ENCODE peak calls at places on chromosome 14, in six cellular contexts. H, F, K, U, G and P are unnamed samples.

GRCh38 chr14:81478446-81478845 is 55.2 kb downstream of the SEL1L start:
- DNase-seq in U (no peak), H (no peak), F (no peak), G (no peak), K (no peak), P (no peak)

GRCh38 chr14:51023964-51024363 is 70.9 kb downstream of the TRIM9 start:
- DNase-seq in U (no peak), K (no peak), G (no peak), H (no peak), F (no peak), P (no peak)

GRCh38 chr14:103055693-103056092 is 1.7 kb downstream of the CDC42BPB start:
- DNase-seq in U (no peak), H (no peak), K (peak; percentile 37), G (no peak), F (no peak), P (no peak)

GRCh38 chr14:30389134-30389900 is 169.6 kb upstream of the G2E3 start:
- DNase-seq in H (no peak), G (no peak), U (no peak), F (no peak), K (no peak), P (no peak)

GRCh38 chr14:54211562-54212308 is 185.1 kb upstream of the CDKN3 start:
- DNase-seq in F (peak; percentile 64), G (no peak), U (no peak), H (no peak), K (no peak), P (no peak)

GRCh38 chr14:61502459-61503093 is 181.2 kb downstream of the PRKCH start:
- DNase-seq in U (no peak), F (no peak), H (no peak), K (no peak), G (no peak), P (no peak)

GRCh38 chr14:103404032-103404918 is 19.1 kb downstream of the MARK3 start:
- DNase-seq in G (no peak), H (no peak), K (no peak), U (peak; percentile 22), F (no peak), P (no peak)

GRCh38 chr14:76227450-76228050 is 75.8 kb downstream of the GPATCH2L start:
- DNase-seq in U (no peak), F (no peak), H (no peak), G (no peak), K (no peak), P (no peak)

GRCh38 chr14:57060276-57060956 is 208.3 kb downstream of the EXOC5 start:
- DNase-seq in U (no peak), H (no peak), G (peak; percentile 52), F (no peak), K (peak; percentile 45), P (no peak)

GRCh38 chr14:74698894-74699293 is 14.0 kb downstream of the AREL1 start:
- DNase-seq in F (no peak), K (no peak), H (no peak), G (no peak), U (no peak), P (no peak)

GRCh38 chr14:31263485-31264133 is 56.0 kb upstream of the HECTD1 start:
- DNase-seq in K (no peak), U (no peak), F (peak; percentile 47), G (no peak), H (no peak), P (peak; percentile 91)

GRCh38 chr14:105144666-105145380 is 23.8 kb downstream of the JAG2 start:
- DNase-seq in G (no peak), H (peak; percentile 13), U (peak; percentile 50), F (no peak), K (no peak), P (no peak)

GRCh38 chr14:94467728-94468520 is 8.1 kb downstream of the SERPINA9 start:
- DNase-seq in U (no peak), H (no peak), K (no peak), G (no peak), F (no peak), P (no peak)

GRCh38 chr14:33307691-33308369 is 369.2 kb downstream of the NPAS3 start:
- DNase-seq in F (no peak), K (no peak), H (no peak), U (peak; percentile 45), G (no peak), P (no peak)

GRCh38 chr14:39939023-39939422 is 506.8 kb upstream of the FBXO33 start:
- DNase-seq in G (no peak), F (no peak), K (no peak), U (no peak), H (no peak), P (no peak)

GRCh38 chr14:30223385-30223785 is 295.7 kb upstream of the PRKD1 start:
- DNase-seq in H (no peak), G (no peak), F (peak; percentile 10), U (no peak), K (peak; percentile 1), P (peak; percentile 71)

GRCh38 chr14:87409401-87409800 is 583.6 kb downstream of the GALC start:
- DNase-seq in U (no peak), K (no peak), G (no peak), H (no peak), F (no peak), P (no peak)

GRCh38 chr14:60175255-60175902 is 10.2 kb upstream of the DHRS7 start:
- DNase-seq in H (no peak), G (no peak), F (no peak), U (no peak), K (no peak), P (no peak)

GRCh38 chr14:55433880-55434804 is 6.3 kb downstream of the TBPL2 start:
- DNase-seq in F (no peak), H (no peak), U (no peak), K (no peak), G (no peak), P (no peak)

GRCh38 chr14:23095196-23096108 is at the start of gene C14orf119:
- DNase-seq in F (peak; percentile 99), G (peak; percentile 99), H (peak; percentile 100), U (no peak), K (peak; percentile 99), P (peak; percentile 100)

GRCh38 chr14:69059658-69060648 is 80.9 kb upstream of the ACTN1 start:
- DNase-seq in U (no peak), F (no peak), G (no peak), K (no peak), H (no peak), P (no peak)

GRCh38 chr14:71319646-71320045 is 412.4 kb downstream of the PCNX1 start:
- DNase-seq in F (no peak), G (no peak), U (no peak), H (no peak), K (peak; percentile 28), P (no peak)

GRCh38 chr14:74382231-74382630 is 34.0 kb downstream of the VRTN start:
- DNase-seq in H (no peak), G (no peak), K (no peak), F (no peak), U (no peak), P (no peak)

GRCh38 chr14:104977008-104977680 is 1.0 kb downstream of the AHNAK2 start:
- DNase-seq in K (no peak), F (no peak), G (no peak), U (no peak), H (no peak), P (no peak)

GRCh38 chr14:22472935-22473854 is 115.8 kb downstream of the DAD1 start:
- DNase-seq in F (peak; percentile 34), U (peak; percentile 66), K (peak; percentile 55), H (peak; percentile 48), G (no peak), P (peak; percentile 56)

GRCh38 chr14:35306114-35306513 is 13.9 kb downstream of the PSMA6 start:
- DNase-seq in U (no peak), F (no peak), H (no peak), K (no peak), G (no peak), P (no peak)

GRCh38 chr14:105466491-105467248 is 8.0 kb upstream of the CRIP2 start:
- DNase-seq in U (no peak), G (no peak), F (no peak), K (no peak), H (no peak), P (no peak)

GRCh38 chr14:33551963-33552362 is 398.9 kb downstream of the EGLN3 start:
- DNase-seq in K (no peak), U (no peak), F (no peak), G (no peak), H (no peak), P (no peak)

GRCh38 chr14:96851694-96852381 is 54.7 kb downstream of the VRK1 start:
- DNase-seq in F (no peak), K (no peak), H (no peak), G (no peak), U (no peak), P (no peak)
- TF ChIP-seq ATF3 in F (no peak), K (no peak), H (no peak), G (no peak), U (no peak), P (no peak)

GRCh38 chr14:100629696-100630095 is 42.5 kb upstream of the BEGAIN start:
- DNase-seq in H (no peak), F (no peak), U (no peak), G (no peak), K (no peak), P (no peak)
- TF ChIP-seq ATF3 in H (no peak), F (no peak), U (no peak), G (no peak), K (no peak), P (no peak)

GRCh38 chr14:64726585-64726890 is 22.3 kb downstream of the PLEKHG3 start:
- DNase-seq in G (no peak), U (no peak), H (no peak), K (no peak), F (peak; percentile 66), P (no peak)
- TF ChIP-seq ATF3 in G (no peak), U (no peak), H (no peak), K (no peak), F (no peak), P (no peak)

GRCh38 chr14:99387880-99388279 is 92.8 kb downstream of the SETD3 start:
- DNase-seq in K (no peak), G (no peak), H (no peak), U (no peak), F (no peak), P (no peak)

GRCh38 chr14:99391671-99392070 is 89.0 kb downstream of the SETD3 start:
- DNase-seq in K (no peak), H (no peak), F (no peak), G (no peak), U (no peak), P (no peak)

GRCh38 chr14:99393059-99393655 is 87.5 kb downstream of the SETD3 start:
- DNase-seq in K (peak; percentile 56), G (no peak), F (peak; percentile 15), H (peak; percentile 74), U (peak; percentile 79), P (peak; percentile 23)

GRCh38 chr14:99388286-99388685 is 92.4 kb downstream of the SETD3 start:
- DNase-seq in K (no peak), F (no peak), H (no peak), U (no peak), G (no peak), P (no peak)

DNA sequence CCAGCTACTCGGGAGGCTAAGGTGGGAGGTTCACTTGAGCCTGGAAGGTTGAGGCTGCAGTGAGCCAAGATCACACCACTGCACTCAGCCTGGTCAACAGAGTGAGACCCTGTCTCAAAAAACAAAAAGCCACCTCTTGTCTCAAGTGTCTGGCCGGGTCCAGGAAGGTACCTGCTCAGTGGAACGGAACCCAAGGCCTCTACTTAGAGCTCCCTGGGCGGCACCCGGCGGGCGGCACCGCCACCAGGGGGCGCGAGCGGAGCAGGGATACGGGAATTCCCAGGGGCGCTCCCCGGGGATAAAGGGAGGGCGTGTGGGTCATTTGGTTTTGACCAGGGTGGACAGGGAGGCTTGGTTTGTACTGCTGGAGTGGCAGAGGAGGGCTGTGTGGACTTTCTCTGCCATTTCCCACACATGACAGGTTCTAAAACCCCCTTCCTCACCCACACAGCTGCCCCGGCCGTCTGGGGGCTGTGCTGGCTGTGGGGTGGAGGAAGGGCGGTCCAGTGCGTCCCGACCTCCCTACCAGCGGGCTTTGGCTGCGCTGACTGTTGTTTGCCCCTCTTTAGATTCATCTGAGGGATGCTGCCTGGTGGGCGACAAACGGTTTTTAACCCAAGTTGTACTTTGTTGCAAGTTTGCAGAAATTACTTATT is 91.4 kb downstream of the SETD3 start:
- DNase-seq in U (peak; percentile 98), H (peak; percentile 79), F (peak; percentile 16), G (no peak), K (peak; percentile 49), P (peak; percentile 21)
- TF ChIP-seq ATF3 in U (no peak), H (no peak), F (no peak), G (no peak), K (no peak), P (no peak)